ENCODE peak calls at places on chromosomes 12 and 14, in ten cellular contexts. R is right lobe of liver, C is suprapubic skin, O is heart left ventricle, G is IMR-90, I is spleen, F is adrenal gland, H is A549, K is stomach, L is sigmoid colon. U is an unnamed sample. For H3K4me1, the result is how much of the 10 kb centered on the place peaks cover.

GRCh38 chr14:73795974-73796373 is 55.7 kb upstream of the PTGR2 start:
- DNase-seq in R (peak), C (no peak), O (no peak), G (peak), I (peak), F (no peak), H (peak), K (peak), L (peak), U (no peak)

GRCh38 chr14:101288436-101289229 is 272.7 kb upstream of the DIO3 start:
- DNase-seq in R (peak), C (no peak), O (no peak), G (no peak), I (no peak), F (no peak), H (no peak), K (no peak), L (no peak), U (no peak)

GRCh38 chr12:79920421-79921238 is 14.3 kb downstream of the PPP1R12A start:
- DNase-seq in R (no peak), C (no peak), O (no peak), G (no peak), I (no peak), F (no peak), H (no peak), K (no peak), L (no peak), U (no peak)

GRCh38 chr12:85155791-85156190 is 119.6 kb downstream of the LRRIQ1 start:
- DNase-seq in R (no peak), C (no peak), O (no peak), G (no peak), I (no peak), F (no peak), H (peak), K (no peak), L (no peak), U (no peak)

GRCh38 chr14:57982802-57983201 is 116.9 kb upstream of the SLC35F4 start:
- DNase-seq in R (no peak), C (no peak), O (no peak), G (no peak), I (peak), F (peak), H (no peak), K (no peak), L (no peak), U (no peak)

GRCh38 chr14:54291491-54292191 is 105.2 kb upstream of the CDKN3 start:
- DNase-seq in R (no peak), C (no peak), O (no peak), G (no peak), I (no peak), F (no peak), H (no peak), K (no peak), L (no peak), U (no peak)

GRCh38 chr12:99413751-99414150 is 233.8 kb upstream of the GARIN6 start:
- DNase-seq in R (no peak), C (no peak), O (no peak), G (no peak), I (no peak), F (no peak), H (no peak), K (no peak), L (no peak), U (no peak)

GRCh38 chr12:26120561-26121274 is 4.1 kb downstream of the BHLHE41 start:
- DNase-seq in R (no peak), C (no peak), O (no peak), G (no peak), I (no peak), F (no peak), H (no peak), K (no peak), L (no peak), U (no peak)

GRCh38 chr12:52164624-52165023 is 27.2 kb downstream of the KRT80 start:
- DNase-seq in R (no peak), C (no peak), O (no peak), G (peak), I (no peak), F (no peak), H (peak), K (no peak), L (no peak), U (no peak)

GRCh38 chr14:103543721-103544626 is 15.0 kb downstream of the TRMT61A start:
- DNase-seq in R (no peak), C (no peak), O (no peak), G (no peak), I (peak), F (peak), H (no peak), K (no peak), L (peak), U (no peak)

GRCh38 chr12:133124674-133125073 is 5.4 kb downstream of the ZNF891 start:
- DNase-seq in R (no peak), C (no peak), O (no peak), G (no peak), I (no peak), F (no peak), H (no peak), K (no peak), L (no peak), U (no peak)

GRCh38 chr12:91413591-91413990 is 231.0 kb upstream of the DCN start:
- DNase-seq in R (no peak), C (no peak), O (no peak), G (no peak), I (no peak), F (no peak), H (peak), K (no peak), L (no peak), U (no peak)

GRCh38 chr12:89250213-89250612 is 102.1 kb downstream of the DUSP6 start:
- DNase-seq in R (no peak), C (no peak), O (no peak), G (no peak), I (no peak), F (no peak), H (no peak), K (no peak), L (no peak), U (no peak)

GRCh38 chr12:47808574-47809380 is 10.9 kb downstream of the HDAC7 start:
- DNase-seq in R (no peak), C (peak), O (no peak), G (peak), I (no peak), F (no peak), H (no peak), K (no peak), L (no peak), U (no peak)

DNA sequence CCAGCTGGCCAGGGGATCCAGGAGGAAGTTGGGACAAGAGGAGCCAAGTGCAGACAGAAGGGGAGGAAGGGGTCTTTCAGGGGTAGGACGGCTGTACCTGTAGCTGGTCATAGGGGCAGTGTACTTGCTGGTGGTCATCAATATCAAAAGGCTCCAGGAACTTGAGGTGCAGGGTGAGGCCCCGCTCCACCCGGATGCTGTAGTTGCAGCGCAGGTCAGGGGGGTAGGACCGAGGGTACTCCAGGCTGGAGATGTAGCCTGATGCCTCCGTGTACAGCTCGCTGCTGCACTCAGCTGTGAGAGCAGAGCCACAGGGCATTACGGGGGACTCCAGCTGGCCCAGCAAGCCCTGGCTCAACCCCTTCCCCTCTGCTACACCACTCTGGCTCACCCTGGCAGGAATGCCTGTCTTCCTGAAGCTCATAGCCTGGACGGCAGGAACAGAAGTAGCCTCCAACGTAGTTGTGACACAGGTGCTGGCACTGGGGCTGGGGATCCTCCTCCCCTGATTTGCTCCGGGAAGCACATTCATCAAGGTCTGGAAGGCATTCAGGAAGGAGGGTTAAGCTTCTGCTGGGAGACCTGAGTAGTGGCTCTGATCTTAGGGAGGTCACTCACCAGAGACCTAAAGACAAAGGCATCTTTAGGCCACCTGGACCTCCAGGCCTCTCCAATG is 2.9 kb downstream of the C1R start:
- DNase-seq in R (no peak), C (no peak), O (no peak), G (no peak), I (no peak), F (no peak), H (no peak), K (no peak), L (no peak), U (no peak)
- H3K4me1 ChIP-seq in R (under half), C (under half), O (under half), G (under half), I (under half), F (under half), H (under half), K (under half), L (under half), U (under half)

DNA sequence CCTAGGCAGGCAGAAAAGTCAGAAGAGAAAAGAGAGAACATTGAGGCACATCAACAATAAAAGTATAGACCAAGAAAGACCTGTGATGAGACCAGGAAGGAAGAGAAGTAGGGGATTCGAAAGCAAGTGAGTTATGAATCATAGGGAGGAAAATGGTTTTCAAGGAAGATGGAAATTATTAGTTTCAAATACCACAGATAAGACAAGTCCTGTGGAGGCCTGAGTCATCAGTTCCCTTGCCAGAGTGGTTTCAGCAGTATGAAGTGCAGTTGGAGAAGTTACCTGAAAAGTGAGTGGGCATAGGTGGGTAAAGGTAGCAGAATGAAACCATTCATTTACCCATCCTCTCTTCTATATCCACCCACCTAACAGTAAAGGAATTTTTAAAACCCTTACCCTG is 25.2 kb upstream of the TSPAN8 start:
- DNase-seq in R (no peak), C (no peak), O (no peak), G (no peak), I (no peak), F (no peak), H (no peak), K (no peak), L (no peak), U (no peak)
- H3K27ac ChIP-seq in R (no peak), C (no peak), O (no peak), G (no peak), I (no peak), F (no peak), H (no peak), K (no peak), L (no peak), U (no peak)

GRCh38 chr14:105489607-105490317 is 1.3 kb upstream of the TEDC1 start:
- DNase-seq in R (peak), C (peak), O (peak), G (peak), I (peak), F (peak), H (peak), K (peak), L (peak), U (peak)
- TF ChIP-seq POLR2A in R (no peak), C (no peak), O (no peak), G (no peak), I (no peak), F (peak), H (peak), K (no peak), L (no peak), U (no peak)

GRCh38 chr14:89221109-89221508 is 195.9 kb downstream of the FOXN3 start:
- DNase-seq in R (no peak), C (no peak), O (no peak), G (peak), I (no peak), F (no peak), H (peak), K (no peak), L (no peak), U (no peak)
- H3K4me1 ChIP-seq in R (under half), C (under half), O (under half), G (under half), I (under half), F (under half), H (under half), K (under half), L (under half), U (under half)

U was measured in breast epithelium.